ENCODE peak calls at places on chromosomes 3 and 15, in eight cellular contexts. C is IMR-90; A is NCI-H524; Y is lung; D is activated CD8-positive, alpha-beta memory T cell treated with anti-CD3 and anti-CD28 coated beads, Interleukin-2, amount 50 U/mL, for 48 hours; I is tibial nerve; K is pons; Q is NCI-H345. X is an unnamed sample.

GRCh38 chr3:45170071-45170470 is 23.9 kb upstream of the CDCP1 start:
- DNase-seq in C (no peak), A (no peak), Y (no peak), D (no peak), I (no peak), K (peak), Q (no peak), X (peak)

GRCh38 chr3:149534671-149535394 is 60.3 kb downstream of the TM4SF4 start:
- DNase-seq in C (peak), A (no peak), Y (peak), D (no peak), I (no peak), K (peak), Q (peak), X (peak)

GRCh38 chr3:52277972-52278509 is 408 bp downstream of the WDR82 start:
- DNase-seq in C (no peak), A (no peak), Y (peak), D (peak), I (no peak), K (peak), Q (peak), X (no peak)

GRCh38 chr3:141955163-141955562 is 78.7 kb downstream of the ATP1B3 start:
- DNase-seq in C (peak), A (no peak), Y (no peak), D (no peak), I (no peak), K (no peak), Q (no peak), X (peak)

GRCh38 chr3:107184375-107184774 is 192.9 kb upstream of the CCDC54 start:
- DNase-seq in C (peak), A (no peak), Y (no peak), D (no peak), I (no peak), K (no peak), Q (no peak), X (no peak)

GRCh38 chr3:62186967-62187366 is 186.4 kb downstream of the FEZF2 start:
- DNase-seq in C (peak), A (no peak), Y (no peak), D (no peak), I (no peak), K (no peak), Q (no peak), X (peak)

GRCh38 chr3:161498259-161498921 is 1.8 kb downstream of the OTOL1 start:
- DNase-seq in C (no peak), A (no peak), Y (no peak), D (no peak), I (no peak), K (no peak), Q (no peak), X (no peak)

GRCh38 chr3:38247366-38248035 is 18.1 kb upstream of the SLC22A13 start:
- DNase-seq in C (peak), A (no peak), Y (no peak), D (no peak), I (no peak), K (peak), Q (no peak), X (peak)

GRCh38 chr3:186152889-186153292 is 44.0 kb upstream of the ETV5 start:
- DNase-seq in C (no peak), A (no peak), Y (no peak), D (no peak), I (no peak), K (peak), Q (no peak), X (no peak)

GRCh38 chr15:71709808-71710418 is 100.4 kb upstream of the NR2E3 start:
- DNase-seq in C (no peak), A (no peak), Y (no peak), D (no peak), I (no peak), K (no peak), Q (no peak), X (peak)

GRCh38 chr15:90884719-90885431 is 571 bp downstream of the FES start:
- DNase-seq in C (no peak), A (no peak), Y (no peak), D (peak), I (no peak), K (no peak), Q (no peak), X (no peak)

GRCh38 chr3:71389911-71390573 is 193.5 kb downstream of the FOXP1 start:
- DNase-seq in C (peak), A (no peak), Y (peak), D (no peak), I (no peak), K (peak), Q (peak), X (no peak)